ENCODE peak calls at places on chromosome 10, in eight cellular contexts. F is transverse colon, A is GM12892, O is spleen, Y is heart left ventricle, P is tibial nerve, L is H54, E is A549. C is an unnamed sample.

GRCh38 chr10:59907537-59907917 is 1.2 kb upstream of the CCDC6 start:
- DNase-seq in F (no peak), A (no peak), O (no peak), Y (no peak), P (no peak), L (no peak), E (no peak), C (no peak)

GRCh38 chr10:63267414-63268138 is 134.4 kb downstream of the NRBF2 start:
- DNase-seq in F (no peak), A (no peak), O (no peak), Y (no peak), P (no peak), L (peak), E (peak), C (peak)

GRCh38 chr10:123552760-123553554 is 113.2 kb upstream of the GPR26 start:
- DNase-seq in F (no peak), A (peak), O (no peak), Y (no peak), P (no peak), L (no peak), E (no peak), C (no peak)

GRCh38 chr10:102763037-102763607 is 19.4 kb downstream of the WBP1L start:
- DNase-seq in F (no peak), A (no peak), O (no peak), Y (no peak), P (no peak), L (no peak), E (no peak), C (peak)

GRCh38 chr10:58851606-58852005 is 324.8 kb upstream of the PHYHIPL start:
- DNase-seq in F (no peak), A (no peak), O (no peak), Y (no peak), P (no peak), L (no peak), E (no peak), C (no peak)

GRCh38 chr10:6990891-6991290 is 410.8 kb upstream of the PRKCQ start:
- DNase-seq in F (no peak), A (no peak), O (no peak), Y (no peak), P (no peak), L (no peak), E (no peak), C (no peak)

GRCh38 chr10:103698266-103698665 is 157.1 kb downstream of the SH3PXD2A start:
- DNase-seq in F (no peak), A (no peak), O (no peak), Y (peak), P (no peak), L (no peak), E (no peak), C (no peak)

GRCh38 chr10:64265961-64266360 is 744.8 kb downstream of the REEP3 start:
- DNase-seq in F (no peak), A (no peak), O (no peak), Y (no peak), P (no peak), L (no peak), E (no peak), C (no peak)

GRCh38 chr10:77546048-77546447 is 91.6 kb downstream of the KCNMA1 start:
- DNase-seq in F (no peak), A (no peak), O (no peak), Y (no peak), P (no peak), L (no peak), E (no peak), C (no peak)

GRCh38 chr10:52818019-52818418 is 45.4 kb upstream of the MBL2 start:
- DNase-seq in F (no peak), A (peak), O (no peak), Y (no peak), P (no peak), L (peak), E (peak), C (peak)

GRCh38 chr10:6237189-6237496 is 34.4 kb downstream of the PFKFB3 start:
- DNase-seq in F (no peak), A (no peak), O (no peak), Y (no peak), P (no peak), L (no peak), E (no peak), C (no peak)

GRCh38 chr10:50846753-50847152 is 38.7 kb downstream of the A1CF start:
- DNase-seq in F (no peak), A (no peak), O (no peak), Y (no peak), P (no peak), L (peak), E (peak), C (no peak)

GRCh38 chr10:14581553-14581952 is 193.1 kb downstream of the FAM107B start:
- DNase-seq in F (no peak), A (no peak), O (no peak), Y (no peak), P (no peak), L (no peak), E (no peak), C (no peak)

GRCh38 chr10:14584643-14585042 is 190.1 kb downstream of the FAM107B start:
- DNase-seq in F (no peak), A (no peak), O (no peak), Y (no peak), P (no peak), L (no peak), E (no peak), C (no peak)

GRCh38 chr10:14583967-14584366 is 190.7 kb downstream of the FAM107B start:
- DNase-seq in F (no peak), A (no peak), O (no peak), Y (no peak), P (no peak), L (no peak), E (no peak), C (no peak)

GRCh38 chr10:14585287-14586193 is 189.2 kb downstream of the FAM107B start:
- DNase-seq in F (no peak), A (no peak), O (no peak), Y (no peak), P (no peak), L (no peak), E (no peak), C (no peak)

DNA sequence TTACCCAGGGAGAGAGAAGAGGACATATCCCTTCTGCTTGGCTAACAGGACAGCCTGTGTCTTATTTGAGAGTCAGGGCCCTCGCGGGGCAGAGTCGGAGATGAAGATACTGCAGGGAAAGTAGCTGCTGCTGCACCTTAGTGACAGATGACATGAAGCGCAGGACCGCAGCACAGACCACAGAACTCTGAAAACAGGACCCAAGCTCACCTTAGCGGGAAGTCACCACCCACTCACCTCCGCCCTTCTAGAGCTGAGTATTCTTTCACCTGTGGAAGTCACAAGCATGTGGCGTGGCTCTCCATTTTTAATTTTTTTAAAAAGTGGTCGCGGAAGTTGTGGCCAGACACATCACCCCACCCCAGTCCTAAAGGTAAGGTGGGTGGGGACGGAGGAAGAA is 191.4 kb downstream of the FAM107B start:
- DNase-seq in F (peak), A (peak), O (peak), Y (no peak), P (no peak), L (no peak), E (no peak), C (no peak)
- TF ChIP-seq POLR2A in F (no peak), A (peak), O (no peak), Y (no peak), P (no peak), L (no peak), E (no peak), C (no peak)

DNA sequence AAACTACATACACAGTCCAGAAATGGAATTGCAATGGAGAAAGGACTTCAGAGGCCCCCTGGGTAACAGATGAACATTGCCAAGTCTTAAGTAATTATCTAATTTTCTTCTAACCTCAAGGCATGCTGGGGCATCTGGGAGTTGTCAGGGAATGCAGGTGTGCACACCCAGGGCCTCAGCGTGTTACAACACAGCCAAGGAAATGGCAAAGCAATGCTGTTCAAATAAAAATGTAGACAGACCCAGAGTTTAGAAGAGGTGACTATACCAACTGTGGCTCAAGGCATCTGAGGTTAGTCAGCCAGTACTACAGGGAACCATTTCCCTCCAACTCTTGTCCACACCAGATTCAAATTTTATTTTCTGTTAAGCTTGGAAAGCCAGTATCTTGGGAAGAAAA is 73.6 kb downstream of the CCDC3 start:
- DNase-seq in F (no peak), A (no peak), O (no peak), Y (no peak), P (no peak), L (no peak), E (no peak), C (no peak)
- TF ChIP-seq POLR2A in F (no peak), A (no peak), O (no peak), Y (no peak), P (no peak), L (no peak), E (no peak), C (no peak)

GRCh38 chr10:30861217-30861616 is 170.4 kb downstream of the ZNF438 start:
- DNase-seq in F (no peak), A (no peak), O (no peak), Y (no peak), P (no peak), L (no peak), E (no peak), C (no peak)

GRCh38 chr10:30855131-30855530 is 176.5 kb downstream of the ZNF438 start:
- DNase-seq in F (no peak), A (no peak), O (no peak), Y (no peak), P (no peak), L (no peak), E (no peak), C (no peak)

GRCh38 chr10:30858499-30858898 is 173.2 kb downstream of the ZNF438 start:
- DNase-seq in F (no peak), A (no peak), O (no peak), Y (no peak), P (no peak), L (no peak), E (no peak), C (no peak)

GRCh38 chr10:30854656-30855055 is 177.0 kb downstream of the ZNF438 start:
- DNase-seq in F (no peak), A (no peak), O (no peak), Y (no peak), P (no peak), L (no peak), E (no peak), C (no peak)

GRCh38 chr10:30857803-30858202 is 173.9 kb downstream of the ZNF438 start:
- DNase-seq in F (peak), A (no peak), O (no peak), Y (peak), P (peak), L (no peak), E (no peak), C (no peak)
- TF ChIP-seq POLR2A in F (no peak), A (no peak), O (no peak), Y (no peak), P (no peak), L (no peak), E (no peak), C (no peak)

GRCh38 chr10:114821293-114821914 is at the start of gene FHIP2A:
- DNase-seq in F (peak), A (peak), O (peak), Y (peak), P (peak), L (peak), E (peak), C (peak)

GRCh38 chr10:114825513-114826253 is 4.1 kb downstream of the FHIP2A start:
- DNase-seq in F (no peak), A (peak), O (no peak), Y (no peak), P (no peak), L (no peak), E (peak), C (peak)

GRCh38 chr10:114821915-114822770 is 563 bp downstream of the FHIP2A start:
- DNase-seq in F (peak), A (peak), O (peak), Y (peak), P (no peak), L (no peak), E (peak), C (peak)

GRCh38 chr10:114824396-114824795 is 2.8 kb downstream of the FHIP2A start:
- DNase-seq in F (no peak), A (no peak), O (no peak), Y (no peak), P (no peak), L (no peak), E (no peak), C (peak)

DNA sequence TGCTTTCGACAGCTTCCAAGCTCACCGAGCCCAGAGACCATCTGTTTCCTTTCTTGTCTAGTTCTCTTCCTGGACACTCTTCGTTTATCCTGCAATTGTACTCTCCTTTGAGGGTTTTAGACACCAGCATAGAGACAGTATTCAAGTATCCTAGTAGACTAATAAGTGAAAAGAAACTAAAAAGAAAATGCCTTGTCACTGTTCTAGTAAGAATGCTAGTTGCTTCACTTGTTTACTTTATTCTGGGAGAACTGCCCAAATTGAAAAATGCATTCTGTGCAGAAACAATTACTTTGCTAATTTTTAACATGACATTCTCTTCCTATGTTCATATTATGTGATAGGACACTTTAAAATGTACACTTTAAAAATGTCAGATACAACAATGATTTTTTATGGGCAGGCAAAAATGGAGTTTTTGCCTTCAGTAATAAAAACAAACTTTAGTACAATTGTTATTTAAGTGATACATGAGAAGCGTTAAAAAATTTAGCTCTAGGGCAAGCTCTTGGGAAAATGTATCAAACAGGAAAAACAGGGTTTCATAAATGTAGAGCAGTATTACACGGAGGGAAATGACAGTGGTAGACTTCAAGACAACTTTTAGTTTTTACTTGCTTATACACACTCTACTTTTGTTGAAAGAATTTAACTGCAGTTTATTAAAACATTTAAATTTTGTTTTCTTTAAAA is 1.3 kb downstream of the FHIP2A start:
- DNase-seq in F (no peak), A (no peak), O (no peak), Y (no peak), P (no peak), L (no peak), E (peak), C (peak)
- TF ChIP-seq POLR2A in F (no peak), A (no peak), O (no peak), Y (no peak), P (peak), L (no peak), E (no peak), C (peak)

DNA sequence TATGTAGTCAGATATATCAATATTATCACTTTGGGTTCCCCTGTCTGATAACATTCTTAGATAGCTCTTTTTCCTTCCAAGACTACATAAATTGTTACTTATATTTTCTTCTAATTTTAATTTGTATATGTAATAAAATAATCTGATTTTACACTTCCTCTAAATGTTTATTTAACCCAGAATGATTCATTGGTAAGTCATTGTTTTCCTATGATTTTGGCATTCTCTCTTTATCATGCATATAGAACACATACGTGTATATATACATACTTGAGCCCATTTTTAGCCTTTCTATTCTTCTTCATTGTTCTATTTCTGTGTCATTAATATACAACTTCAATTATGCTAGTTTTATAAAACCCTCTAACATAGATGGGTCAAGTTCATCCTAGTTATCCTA is 16.6 kb downstream of the SFTPD start:
- DNase-seq in F (no peak), A (no peak), O (no peak), Y (no peak), P (no peak), L (no peak), E (no peak), C (no peak)
- TF ChIP-seq POLR2A in F (no peak), A (no peak), O (no peak), Y (no peak), P (no peak), L (no peak), E (no peak), C (no peak)

GRCh38 chr10:119270893-119271361 is 63.6 kb downstream of the GRK5 start:
- DNase-seq in F (peak), A (peak), O (peak), Y (peak), P (peak), L (peak), E (peak), C (peak)
- TF ChIP-seq POLR2A in F (no peak), A (peak), O (no peak), Y (no peak), P (no peak), L (no peak), E (no peak), C (no peak)

GRCh38 chr10:15083674-15084501 is 4.7 kb downstream of the ACBD7 start:
- DNase-seq in F (no peak), A (no peak), O (no peak), Y (no peak), P (no peak), L (peak), E (no peak), C (no peak)

GRCh38 chr10:15088428-15089261 is at the start of gene ACBD7:
- DNase-seq in F (peak), A (peak), O (peak), Y (peak), P (peak), L (peak), E (peak), C (peak)

DNA sequence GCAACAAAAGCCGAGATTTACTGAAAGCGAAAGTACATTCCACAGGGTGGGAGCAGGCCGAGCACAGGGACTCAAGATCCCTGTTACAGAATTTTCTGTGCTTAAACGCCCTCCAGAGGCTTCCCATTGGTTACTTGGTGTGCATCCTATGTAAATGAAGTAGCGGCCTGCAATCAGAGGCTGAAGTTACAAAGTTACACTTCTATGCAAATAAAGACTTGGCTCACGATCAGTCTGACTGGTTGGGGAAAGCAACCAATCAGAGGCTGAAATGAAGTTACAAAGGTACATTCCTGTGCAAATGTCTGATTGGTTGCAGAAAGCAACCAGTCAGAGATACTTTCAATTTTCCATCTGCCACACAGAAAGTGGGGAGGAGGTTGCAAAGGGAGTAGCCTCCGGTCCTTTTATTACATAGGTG is 4.1 kb downstream of the ACBD7 start:
- DNase-seq in F (peak), A (no peak), O (no peak), Y (no peak), P (no peak), L (peak), E (peak), C (no peak)
- TF ChIP-seq POLR2A in F (no peak), A (no peak), O (no peak), Y (no peak), P (peak), L (no peak), E (no peak), C (no peak)

DNA sequence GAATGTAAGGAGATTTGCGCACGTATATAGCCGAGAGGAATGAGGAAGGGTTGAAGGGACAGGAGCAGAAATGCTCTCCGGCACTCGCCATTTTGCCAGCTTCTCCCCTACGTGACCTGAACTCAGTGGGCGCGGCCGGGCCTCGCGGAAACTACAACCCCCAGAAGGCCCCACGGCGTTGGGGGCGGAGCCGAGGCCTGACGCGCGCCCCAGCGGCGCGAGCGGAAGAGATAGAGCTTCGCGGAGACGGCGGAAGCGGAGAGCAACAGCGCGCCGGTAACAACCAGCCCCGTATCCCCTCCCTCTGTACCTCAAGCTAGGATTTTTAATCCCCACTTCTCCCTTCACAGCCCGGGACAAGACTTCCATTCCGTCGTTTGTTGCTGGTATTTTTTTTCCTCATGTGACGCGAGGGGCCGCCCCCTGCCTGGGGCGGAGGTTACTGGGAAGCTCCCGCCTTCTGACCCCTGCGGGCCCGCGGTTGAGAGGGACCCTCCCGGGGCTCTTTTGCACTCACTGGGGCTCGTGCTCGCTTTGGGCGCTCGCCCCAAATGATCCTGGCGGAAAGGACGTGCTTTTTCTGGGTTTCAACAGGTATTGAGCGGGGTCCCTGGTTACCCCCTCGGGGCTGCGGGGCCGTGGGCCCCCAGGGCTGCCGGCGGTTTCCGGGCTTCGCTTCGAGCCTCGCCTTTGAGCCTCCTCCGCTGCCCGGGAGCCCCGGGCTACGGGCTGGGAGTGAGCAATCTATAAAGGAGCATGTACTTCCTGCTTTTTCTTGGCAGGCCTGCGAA is at the start of gene R3HCC1L:
- DNase-seq in F (peak), A (peak), O (peak), Y (peak), P (peak), L (peak), E (peak), C (peak)
- TF ChIP-seq POLR2A in F (peak), A (peak), O (peak), Y (peak), P (peak), L (peak), E (peak), C (peak)

C was measured in erythroblast.